ENCODE peak calls at places on chromosomes 5 and 9, in four cellular contexts. S is HepG2, E is GM12878, K is H1. P is an unnamed sample.

GRCh38 chr5:63553069-63553468 is 409.2 kb downstream of the HTR1A start:
- DNase-seq in S (no peak), E (no peak), K (no peak), P (no peak)

GRCh38 chr5:169904059-169904458 is 76.2 kb downstream of the INSYN2B start:
- DNase-seq in S (no peak), E (peak), K (no peak), P (no peak)

GRCh38 chr9:92467041-92467440 is 15.3 kb downstream of the ASPN start:
- DNase-seq in S (no peak), E (no peak), K (no peak), P (no peak)

GRCh38 chr5:179801304-179802206 is 5.1 kb downstream of the MGAT4B start:
- DNase-seq in S (peak), E (no peak), K (peak), P (peak)

GRCh38 chr9:130186839-130187522 is 14.8 kb downstream of the NCS1 start:
- DNase-seq in S (peak), E (no peak), K (peak), P (peak)

GRCh38 chr5:172548981-172549707 is 91.9 kb upstream of the NEURL1B start:
- DNase-seq in S (no peak), E (no peak), K (no peak), P (no peak)

GRCh38 chr9:74783408-74783807 is 104.3 kb downstream of the TRPM6 start:
- DNase-seq in S (no peak), E (no peak), K (no peak), P (no peak)

GRCh38 chr5:95846554-95847260 is 24.2 kb upstream of the GLRX start:
- DNase-seq in S (peak), E (no peak), K (peak), P (peak)

GRCh38 chr5:71475788-71476384 is 20.4 kb downstream of the BDP1 start:
- DNase-seq in S (peak), E (no peak), K (no peak), P (peak)

GRCh38 chr5:38878391-38879090 is 32.7 kb downstream of the OSMR start:
- DNase-seq in S (no peak), E (no peak), K (no peak), P (no peak)

GRCh38 chr5:206406-206805 is 11.5 kb downstream of the CCDC127 start:
- DNase-seq in S (no peak), E (no peak), K (no peak), P (no peak)

GRCh38 chr5:68374770-68375518 is 159.4 kb downstream of the PIK3R1 start:
- DNase-seq in S (no peak), E (no peak), K (no peak), P (no peak)

GRCh38 chr5:99544326-99544725 is 615.5 kb upstream of the CHD1 start:
- DNase-seq in S (no peak), E (no peak), K (no peak), P (no peak)

GRCh38 chr5:139667730-139668063 is 19.5 kb downstream of the CXXC5 start:
- DNase-seq in S (no peak), E (no peak), K (no peak), P (no peak)

GRCh38 chr9:77166193-77166592 is 11.1 kb upstream of the VPS13A start:
- DNase-seq in S (no peak), E (no peak), K (no peak), P (no peak)

GRCh38 chr9:131503626-131504465 is 1.1 kb downstream of the POMT1 start:
- DNase-seq in S (peak), E (no peak), K (peak), P (peak)

GRCh38 chr5:132877466-132877865 is 4.0 kb downstream of the LEAP2 start:
- DNase-seq in S (no peak), E (no peak), K (no peak), P (no peak)

GRCh38 chr9:81871695-81872094 is 56.5 kb upstream of the SPATA31D4 start:
- DNase-seq in S (no peak), E (no peak), K (no peak), P (no peak)

GRCh38 chr9:90808226-90808797 is 6.7 kb downstream of the SYK start:
- DNase-seq in S (no peak), E (no peak), K (no peak), P (no peak)

GRCh38 chr9:98860871-98861293 is 53.4 kb downstream of the GALNT12 start:
- DNase-seq in S (no peak), E (no peak), K (no peak), P (peak)

GRCh38 chr5:14153071-14153864 is 10.1 kb downstream of the TRIO start:
- DNase-seq in S (no peak), E (no peak), K (no peak), P (no peak)

GRCh38 chr9:33850677-33851076 is 33.7 kb downstream of the UBE2R2 start:
- DNase-seq in S (no peak), E (no peak), K (no peak), P (no peak)

GRCh38 chr5:154465169-154465568 is 12.9 kb downstream of the HAND1 start:
- DNase-seq in S (peak), E (no peak), K (no peak), P (peak)

GRCh38 chr5:109962882-109963603 is 273.3 kb downstream of the MAN2A1 start:
- DNase-seq in S (no peak), E (no peak), K (no peak), P (no peak)

GRCh38 chr5:91159647-91160046 is 223.5 kb downstream of the ARRDC3 start:
- DNase-seq in S (no peak), E (no peak), K (no peak), P (no peak)

GRCh38 chr5:91164424-91164823 is 218.7 kb downstream of the ARRDC3 start:
- DNase-seq in S (no peak), E (no peak), K (no peak), P (no peak)

GRCh38 chr5:91166040-91166807 is 216.9 kb downstream of the ARRDC3 start:
- DNase-seq in S (no peak), E (no peak), K (no peak), P (no peak)

GRCh38 chr5:91160751-91161285 is 222.3 kb downstream of the ARRDC3 start:
- DNase-seq in S (no peak), E (no peak), K (no peak), P (no peak)

DNA sequence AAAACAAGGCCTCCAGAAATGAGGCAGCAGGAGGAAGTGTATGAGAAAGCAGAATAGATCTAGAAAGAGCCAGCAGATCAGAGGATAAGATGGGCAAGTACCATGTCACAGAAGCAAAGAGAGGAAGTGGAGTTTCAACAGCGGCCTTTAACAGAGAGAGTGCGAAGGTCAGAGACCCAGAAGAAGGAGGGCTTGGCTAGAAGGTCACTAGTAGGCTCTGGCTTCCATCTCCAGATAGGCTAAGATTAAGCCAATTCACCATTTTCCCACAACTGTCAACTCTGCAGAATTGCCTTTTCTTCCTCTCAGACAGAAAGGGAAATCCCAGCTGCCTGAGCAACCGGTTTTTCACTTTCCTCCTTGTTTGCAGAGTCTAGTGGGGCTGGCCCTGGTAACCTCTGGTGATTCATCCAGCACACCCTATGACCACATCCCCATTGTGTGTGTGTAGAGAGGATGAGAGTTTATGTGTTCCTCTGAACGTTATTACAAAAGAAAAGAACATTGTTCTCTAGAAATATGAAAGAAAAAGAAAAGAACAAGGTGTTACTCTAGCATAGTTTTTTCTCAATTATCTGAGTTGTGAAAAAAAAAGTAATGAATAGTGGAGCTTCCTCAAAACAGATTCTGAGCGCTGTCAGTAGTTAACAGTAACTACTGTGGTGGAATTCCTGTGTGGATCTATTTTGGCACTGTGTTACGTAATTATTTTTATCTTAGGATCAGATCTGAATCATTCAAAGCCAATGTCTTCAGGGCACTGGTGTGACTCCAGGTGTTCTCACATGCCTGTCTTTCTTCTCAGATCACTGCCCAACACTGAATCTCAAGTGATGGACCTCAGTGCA is 220.4 kb downstream of the ARRDC3 start:
- DNase-seq in S (peak), E (peak), K (no peak), P (no peak)
- TF ChIP-seq HDAC6 in S (no peak), E (no peak), K (no peak), P (no peak)

GRCh38 chr5:137218896-137219295 is 280.2 kb downstream of the SPOCK1 start:
- DNase-seq in S (no peak), E (no peak), K (no peak), P (no peak)
- TF ChIP-seq HDAC6 in S (no peak), E (no peak), K (no peak), P (no peak)

GRCh38 chr9:93585259-93585658 is 8.9 kb downstream of the PHF2 start:
- DNase-seq in S (no peak), E (no peak), K (no peak), P (no peak)
- TF ChIP-seq HDAC6 in S (no peak), E (no peak), K (no peak), P (no peak)

GRCh38 chr9:136886610-136887597 is 588 bp downstream of the TRAF2 start:
- DNase-seq in S (no peak), E (no peak), K (peak), P (peak)

GRCh38 chr9:136880651-136881050 is 5.7 kb upstream of the TRAF2 start:
- DNase-seq in S (no peak), E (no peak), K (no peak), P (peak)

GRCh38 chr9:136885950-136886578 is at the start of gene TRAF2:
- DNase-seq in S (peak), E (peak), K (peak), P (peak)

GRCh38 chr9:136881691-136882108 is 4.6 kb upstream of the TRAF2 start:
- DNase-seq in S (peak), E (peak), K (no peak), P (peak)

DNA sequence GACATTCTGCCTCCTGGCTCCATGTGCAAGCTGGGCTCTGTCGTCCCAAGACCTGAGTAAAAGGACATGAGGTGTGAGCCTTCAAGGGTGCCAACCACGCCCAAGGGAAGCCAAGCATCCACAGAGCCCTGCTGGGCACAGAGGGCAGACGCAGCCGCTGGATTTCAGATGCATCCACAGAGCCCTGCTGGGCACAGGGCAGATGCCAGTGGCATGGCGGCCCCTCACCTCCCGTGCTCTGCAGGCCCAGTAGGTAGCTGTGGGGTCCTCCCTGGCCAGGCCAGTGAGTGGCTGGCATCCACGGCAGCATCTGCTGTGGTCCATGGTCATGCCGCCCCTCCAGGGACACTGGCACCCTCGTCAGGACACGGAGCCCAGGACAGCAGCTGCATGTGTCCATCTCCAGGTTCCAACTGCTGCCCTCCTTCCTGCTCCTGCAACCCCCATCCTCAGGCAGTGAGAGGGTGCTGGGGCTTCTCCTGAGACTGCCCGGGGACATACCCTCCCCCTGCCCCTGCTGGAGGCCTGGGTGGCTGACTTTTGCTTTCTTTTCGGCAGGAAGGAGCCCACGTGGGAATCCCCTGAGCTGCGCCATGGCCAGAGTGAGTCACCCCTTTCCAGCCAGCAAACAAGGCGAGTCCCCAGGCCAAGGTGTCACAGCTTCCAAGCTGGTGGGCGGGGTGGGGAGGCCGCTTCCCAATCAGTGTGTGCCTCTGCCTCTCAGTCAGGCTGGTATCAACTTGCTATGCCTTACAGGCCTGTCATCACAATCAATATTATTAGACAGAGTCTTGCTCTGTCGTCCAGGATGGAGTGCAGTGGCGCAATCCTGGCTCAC is 4.0 kb upstream of the TRAF2 start:
- DNase-seq in S (peak), E (peak), K (no peak), P (peak)
- TF ChIP-seq HDAC6 in S (no peak), E (no peak), K (no peak), P (no peak)

DNA sequence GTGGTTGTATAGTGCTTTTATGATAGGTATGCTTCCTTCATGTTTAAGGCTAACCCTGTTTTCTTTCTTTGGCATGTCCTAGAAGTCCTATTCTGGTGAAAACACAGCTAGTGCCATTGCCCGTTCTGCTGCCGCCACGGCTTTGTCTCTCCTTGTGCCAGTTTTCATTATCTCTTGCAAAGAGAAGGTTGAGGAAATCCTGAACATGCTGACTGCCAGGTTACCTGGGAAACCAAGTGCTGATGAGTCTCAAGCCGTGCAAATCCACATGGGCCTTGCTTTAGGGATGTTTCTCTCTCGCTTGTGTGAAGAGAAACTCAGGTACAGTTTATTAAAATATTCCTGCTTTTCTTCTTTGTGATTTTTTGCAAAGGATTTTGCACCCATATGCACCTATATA is 102.2 kb downstream of the HACD4 start:
- DNase-seq in S (no peak), E (no peak), K (no peak), P (no peak)
- TF ChIP-seq HDAC6 in S (no peak), E (no peak), K (no peak), P (no peak)

GRCh38 chr9:12878342-12878978 is 103.6 kb downstream of the LURAP1L start:
- DNase-seq in S (peak), E (no peak), K (no peak), P (no peak)

GRCh38 chr9:12876872-12877271 is 102.1 kb downstream of the LURAP1L start:
- DNase-seq in S (no peak), E (no peak), K (no peak), P (no peak)

GRCh38 chr9:12880406-12881016 is 105.7 kb downstream of the LURAP1L start:
- DNase-seq in S (no peak), E (no peak), K (no peak), P (no peak)

GRCh38 chr9:12884736-12885395 is 110.0 kb downstream of the LURAP1L start:
- DNase-seq in S (peak), E (no peak), K (no peak), P (no peak)

GRCh38 chr9:12882430-12882829 is 107.6 kb downstream of the LURAP1L start:
- DNase-seq in S (no peak), E (no peak), K (no peak), P (no peak)
- TF ChIP-seq HDAC6 in S (no peak), E (no peak), K (no peak), P (no peak)

GRCh38 chr9:126617740-126618133 is 4.0 kb downstream of the LMX1B start:
- DNase-seq in S (no peak), E (no peak), K (no peak), P (peak)

GRCh38 chr9:126619336-126619919 is 5.7 kb downstream of the LMX1B start:
- DNase-seq in S (no peak), E (no peak), K (no peak), P (no peak)

GRCh38 chr9:126618200-126618589 is 4.5 kb downstream of the LMX1B start:
- DNase-seq in S (no peak), E (no peak), K (no peak), P (no peak)

GRCh38 chr9:126617003-126617739 is 3.4 kb downstream of the LMX1B start:
- DNase-seq in S (no peak), E (no peak), K (no peak), P (no peak)

GRCh38 chr9:126618590-126619335 is 5.0 kb downstream of the LMX1B start:
- DNase-seq in S (no peak), E (no peak), K (peak), P (no peak)
- TF ChIP-seq HDAC6 in S (no peak), E (no peak), K (no peak), P (no peak)

GRCh38 chr5:107104040-107104773 is 566.5 kb downstream of the EFNA5 start:
- DNase-seq in S (no peak), E (no peak), K (peak), P (no peak)
- TF ChIP-seq HDAC6 in S (no peak), E (no peak), K (no peak), P (no peak)

GRCh38 chr5:166093312-166093711 is 2198.1 kb upstream of the WWC1 start:
- DNase-seq in S (no peak), E (no peak), K (no peak), P (no peak)
- TF ChIP-seq HDAC6 in S (no peak), E (no peak), K (no peak), P (no peak)

P was measured in K562.